ENCODE peak calls at places on chromosomes 11 and 22, in eight cellular contexts. E is ovary; J is AG04450; F is glutamatergic neuron; O is activated CD8-positive, alpha-beta T cell treated with anti-CD3 and anti-CD28 coated beads for 36 hours; S is fibroblast of the aortic adventitia; Z is IMR-90; M is lower lobe of right lung. R is an unnamed sample.

GRCh38 chr22:49103314-49104052 is 724.2 kb downstream of the BRD1 start:
- DNase-seq in E (no peak), J (no peak), F (no peak), O (no peak), S (no peak), Z (no peak), M (no peak), R (no peak)

GRCh38 chr11:33700425-33701271 is at the start of gene C11orf91:
- DNase-seq in E (peak), J (peak), F (peak), O (peak), S (peak), Z (peak), M (peak), R (peak)

GRCh38 chr22:46241397-46242007 is 8.6 kb downstream of the CDPF1 start:
- DNase-seq in E (no peak), J (no peak), F (no peak), O (no peak), S (no peak), Z (no peak), M (no peak), R (no peak)

GRCh38 chr22:27534720-27535125 is 266.8 kb downstream of the MN1 start:
- DNase-seq in E (no peak), J (peak), F (no peak), O (no peak), S (peak), Z (peak), M (no peak), R (no peak)

GRCh38 chr11:36091256-36091811 is 147.5 kb downstream of the LDLRAD3 start:
- DNase-seq in E (no peak), J (peak), F (no peak), O (no peak), S (peak), Z (peak), M (no peak), R (no peak)

GRCh38 chr22:48072777-48073176 is 1310.3 kb downstream of the TBC1D22A start:
- DNase-seq in E (no peak), J (no peak), F (no peak), O (no peak), S (no peak), Z (no peak), M (no peak), R (no peak)

GRCh38 chr11:133945087-133945974 is 11.4 kb downstream of the IGSF9B start:
- DNase-seq in E (no peak), J (no peak), F (no peak), O (peak), S (peak), Z (peak), M (no peak), R (no peak)

GRCh38 chr22:21697866-21698265 is 32.1 kb downstream of the PPIL2 start:
- DNase-seq in E (no peak), J (peak), F (no peak), O (no peak), S (peak), Z (peak), M (no peak), R (no peak)

GRCh38 chr11:76601272-76601671 is 69.3 kb downstream of the LRRC32 start:
- DNase-seq in E (peak), J (no peak), F (no peak), O (no peak), S (no peak), Z (no peak), M (no peak), R (no peak)

GRCh38 chr11:118277312-118277711 is 13.2 kb upstream of the MPZL2 start:
- DNase-seq in E (no peak), J (no peak), F (no peak), O (peak), S (peak), Z (peak), M (no peak), R (peak)

GRCh38 chr11:46353706-46354105 is 6.4 kb downstream of the DGKZ start:
- DNase-seq in E (no peak), J (no peak), F (peak), O (peak), S (no peak), Z (peak), M (no peak), R (no peak)

GRCh38 chr11:66324626-66325025 is 7.8 kb upstream of the CD248 start:
- DNase-seq in E (no peak), J (no peak), F (no peak), O (no peak), S (peak), Z (no peak), M (no peak), R (no peak)

GRCh38 chr22:24768537-24769374 is 5.8 kb downstream of the PIWIL3 start:
- DNase-seq in E (peak), J (peak), F (peak), O (peak), S (peak), Z (peak), M (peak), R (peak)

GRCh38 chr22:49201046-49201970 is 626.4 kb downstream of the BRD1 start:
- DNase-seq in E (peak), J (no peak), F (no peak), O (no peak), S (no peak), Z (no peak), M (peak), R (no peak)

GRCh38 chr11:67507891-67508485 is at the start of gene CDK2AP2:
- DNase-seq in E (peak), J (peak), F (peak), O (peak), S (peak), Z (peak), M (peak), R (peak)

GRCh38 chr22:39502109-39502788 is at the start of gene MIEF1:
- DNase-seq in E (peak), J (peak), F (peak), O (peak), S (peak), Z (peak), M (peak), R (peak)
- TF ChIP-seq CTCF in E (no peak), J (peak), F (no peak), O (no peak), S (no peak), Z (no peak), M (no peak), R (peak)

DNA sequence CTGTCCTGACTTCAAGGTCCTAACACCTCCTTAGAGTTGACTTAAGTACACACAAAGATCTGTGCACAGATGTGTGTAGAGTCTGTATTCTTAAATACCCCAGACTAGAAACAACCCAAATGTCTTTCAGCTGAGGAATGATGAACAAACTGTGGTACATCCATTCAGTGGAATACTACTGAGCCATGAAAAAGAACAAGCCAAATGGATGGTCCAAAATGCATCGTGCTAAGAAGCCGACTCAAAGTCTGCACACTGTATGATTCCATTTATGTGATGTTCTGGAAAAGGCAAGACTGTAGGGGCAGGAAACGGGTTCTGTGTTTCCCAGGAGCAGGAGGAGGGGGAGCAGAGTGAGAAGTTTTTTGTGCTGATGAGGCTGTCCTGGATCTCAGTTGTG is 56.7 kb upstream of the LINC01488 start:
- DNase-seq in E (no peak), J (no peak), F (no peak), O (no peak), S (no peak), Z (no peak), M (no peak), R (no peak)
- TF ChIP-seq CTCF in E (no peak), J (no peak), F (no peak), O (no peak), S (no peak), Z (no peak), M (no peak), R (no peak)

DNA sequence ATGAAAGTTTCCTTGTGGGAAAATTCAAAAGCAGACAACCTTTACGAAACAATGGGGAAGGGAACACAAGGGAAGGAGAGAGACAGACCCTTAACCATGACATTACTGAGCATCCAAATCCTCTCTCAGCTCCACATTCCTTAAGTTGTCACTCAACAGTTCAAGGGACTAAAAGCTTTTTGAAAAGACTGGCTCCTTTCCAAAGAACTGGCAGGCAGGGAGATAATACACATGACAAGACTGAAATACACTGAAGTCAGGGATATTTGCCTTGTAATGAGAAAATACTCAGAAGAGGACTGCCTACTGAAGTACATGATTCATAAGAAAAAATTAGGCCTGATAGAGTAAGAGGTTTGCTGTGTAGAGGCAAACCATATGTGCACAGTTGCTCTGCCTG is 69.1 kb downstream of the SMCO4 start:
- DNase-seq in E (no peak), J (no peak), F (no peak), O (no peak), S (no peak), Z (no peak), M (no peak), R (no peak)
- TF ChIP-seq CTCF in E (no peak), J (no peak), F (no peak), O (no peak), S (no peak), Z (no peak), M (no peak), R (no peak)

GRCh38 chr11:70942593-70942992 is 309.8 kb downstream of the SHANK2 start:
- DNase-seq in E (no peak), J (no peak), F (peak), O (peak), S (no peak), Z (no peak), M (no peak), R (no peak)
- TF ChIP-seq CTCF in E (no peak), J (no peak), F (peak), O (peak), S (peak), Z (no peak), M (no peak), R (peak)

DNA sequence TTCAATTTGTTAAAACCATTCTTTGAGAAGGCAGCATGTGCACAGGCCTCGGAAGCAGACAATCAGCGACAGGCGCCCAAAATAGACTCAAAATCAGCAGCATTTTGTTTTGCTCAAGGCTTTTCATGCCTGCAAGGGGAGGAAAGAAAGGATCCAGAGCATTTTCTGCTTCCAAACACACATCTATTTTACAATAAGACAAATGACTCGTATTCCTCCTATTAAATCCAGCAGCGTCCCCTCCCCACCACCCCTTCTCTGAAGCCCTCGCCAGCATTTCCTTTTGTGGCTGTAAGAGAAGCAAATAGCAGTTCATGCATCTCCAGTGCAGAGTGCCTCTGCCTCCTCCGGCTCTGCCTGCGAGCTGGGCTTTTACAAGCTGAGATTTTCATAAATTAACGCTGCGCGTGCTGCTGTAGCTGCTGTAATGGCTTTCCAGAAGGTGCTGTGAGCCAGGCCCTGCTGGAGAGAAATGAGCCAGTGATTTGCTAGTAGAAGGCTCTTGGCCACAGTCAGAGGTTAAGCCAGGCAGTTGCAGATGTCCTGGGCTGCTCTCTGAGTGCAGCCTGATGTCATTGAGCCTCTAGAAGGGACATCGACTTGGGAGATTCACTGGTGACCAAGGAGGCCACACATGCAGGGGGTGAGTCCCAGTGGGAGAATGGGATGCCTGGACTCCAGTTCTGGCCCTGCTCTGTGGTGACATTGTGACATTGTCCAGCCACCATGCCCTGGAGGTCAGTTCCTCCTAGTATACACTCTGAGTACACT is 134.6 kb upstream of the NAV2 start:
- DNase-seq in E (peak), J (no peak), F (no peak), O (no peak), S (peak), Z (peak), M (no peak), R (no peak)
- TF ChIP-seq CTCF in E (no peak), J (no peak), F (no peak), O (no peak), S (no peak), Z (no peak), M (no peak), R (no peak)

GRCh38 chr22:20561882-20562281 is 54.5 kb downstream of the MED15 start:
- DNase-seq in E (no peak), J (no peak), F (no peak), O (no peak), S (no peak), Z (no peak), M (no peak), R (no peak)
- TF ChIP-seq CTCF in E (no peak), J (no peak), F (no peak), O (no peak), S (no peak), Z (no peak), M (no peak), R (no peak)

R was measured in foreskin keratinocyte.